ENCODE peak calls at places on chromosomes 7 and 10, in six cellular contexts. Y is activated CD8-positive, alpha-beta memory T cell treated with anti-CD3 and anti-CD28 coated beads, Interleukin-2, amount 10 ng/mL, durations not matched to agents 7 days and 5 days; S is right cardiac atrium; W is AG04450; H is ecto neural progenitor cell; X is ELR. I is an unnamed sample.
A peak's percentile ranks its signal among the peaks of the same experiment; 100 is the strongest.

GRCh38 chr7:154832557-154833138 is 170.3 kb downstream of the PAXIP1 start:
- DNase-seq in X (no peak), S (no peak), H (peak; percentile 52), W (no peak), Y (no peak), I (no peak)

GRCh38 chr7:117669818-117670217 is 190.0 kb downstream of the CFTR start:
- DNase-seq in H (no peak), Y (no peak), W (no peak), S (no peak), X (no peak), I (no peak)

GRCh38 chr10:88870101-88870500 is 9.9 kb upstream of the STAMBPL1 start:
- DNase-seq in Y (no peak), S (no peak), X (no peak), H (no peak), W (no peak), I (no peak)

GRCh38 chr7:106629521-106629920 is 31.4 kb downstream of the CCDC71L start:
- DNase-seq in S (no peak), W (no peak), Y (no peak), X (peak; percentile 34), H (no peak), I (peak; percentile 84)

GRCh38 chr10:24900888-24901685 is 51.3 kb downstream of the PRTFDC1 start:
- DNase-seq in S (no peak), Y (no peak), W (no peak), X (no peak), H (no peak), I (peak; percentile 26)

GRCh38 chr7:88688222-88688621 is 71.3 kb upstream of the ZNF804B start:
- DNase-seq in H (no peak), X (no peak), S (no peak), W (no peak), Y (no peak), I (no peak)

GRCh38 chr10:86256690-86257315 is 109.8 kb downstream of the GRID1 start:
- DNase-seq in X (no peak), S (no peak), H (peak; percentile 22), Y (peak; percentile 33), W (no peak), I (no peak)

GRCh38 chr7:2978403-2978802 is 65.3 kb downstream of the CARD11 start:
- DNase-seq in W (no peak), H (no peak), X (no peak), S (peak; percentile 57), Y (peak; percentile 88), I (no peak)

GRCh38 chr7:73858807-73859206 is 2.2 kb upstream of the TMEM270 start:
- DNase-seq in H (no peak), Y (no peak), S (no peak), X (no peak), W (no peak), I (no peak)

GRCh38 chr7:35727571-35727970 is 32.6 kb upstream of the HERPUD2 start:
- DNase-seq in H (no peak), Y (peak; percentile 70), X (no peak), S (no peak), W (no peak), I (no peak)

GRCh38 chr7:98456851-98457250 is 56.0 kb upstream of the BAIAP2L1 start:
- DNase-seq in S (no peak), H (no peak), Y (no peak), W (no peak), X (no peak), I (no peak)

GRCh38 chr7:146503844-146504243 is 387.2 kb downstream of the CNTNAP2 start:
- DNase-seq in S (no peak), H (no peak), Y (no peak), X (no peak), W (no peak), I (no peak)

GRCh38 chr10:21257919-21258318 is 267.6 kb downstream of the SKIDA1 start:
- DNase-seq in S (no peak), Y (no peak), H (no peak), X (peak; percentile 65), W (no peak), I (peak; percentile 61)

GRCh38 chr7:155467846-155468821 is 10.2 kb downstream of the EN2 start:
- DNase-seq in S (no peak), H (peak; percentile 77), X (no peak), Y (no peak), W (no peak), I (no peak)

GRCh38 chr7:100491192-100491578 is 7.5 kb downstream of the NYAP1 start:
- DNase-seq in X (no peak), W (no peak), H (no peak), S (no peak), Y (no peak), I (no peak)

I was measured in EH.